ENCODE peak calls at places on chromosomes 11 and 22, in nine cellular contexts. R is A549, T is sigmoid colon, B is tibial nerve, D is right lobe of liver, H is stomach, X is endothelial cell of umbilical vein, V is Peyer's patch, W is adrenal gland. F is an unnamed sample.

GRCh38 chr11:117821431-117821830 is 3.1 kb downstream of the FXYD2 start:
- DNase-seq in H (no peak), X (no peak), T (peak; percentile 60), W (no peak), R (no peak), D (peak; percentile 50), V (peak; percentile 45), B (no peak), F (no peak)

GRCh38 chr11:78318321-78318720 is 99.3 kb downstream of the GAB2 start:
- DNase-seq in X (peak; percentile 80), V (no peak), B (no peak), W (no peak), T (no peak), R (no peak), H (no peak), D (no peak), F (no peak)

GRCh38 chr11:13966486-13966885 is 4.0 kb downstream of the SPON1 start:
- DNase-seq in W (no peak), T (no peak), D (no peak), R (no peak), V (no peak), H (no peak), B (no peak), X (no peak), F (no peak)

GRCh38 chr11:3166268-3167142 is 1.4 kb upstream of the OSBPL5 start:
- DNase-seq in W (no peak), V (peak; percentile 80), X (no peak), T (no peak), H (no peak), D (peak; percentile 43), R (no peak), B (peak; percentile 8), F (peak; percentile 36)

GRCh38 chr11:111349191-111349695 is 29.8 kb downstream of the POU2AF1 start:
- DNase-seq in H (no peak), R (no peak), V (no peak), W (no peak), B (no peak), D (no peak), T (no peak), X (no peak), F (no peak)

GRCh38 chr11:114171257-114172054 is 111.9 kb downstream of the ZBTB16 start:
- DNase-seq in R (no peak), T (peak; percentile 93), X (peak; percentile 65), V (peak; percentile 91), W (peak; percentile 99), B (peak; percentile 65), D (peak; percentile 95), H (peak; percentile 77), F (peak; percentile 79)

GRCh38 chr11:120867531-120867930 is 156.4 kb upstream of the TBCEL start:
- DNase-seq in R (no peak), X (no peak), W (no peak), H (no peak), V (no peak), D (no peak), B (no peak), T (no peak), F (no peak)

GRCh38 chr11:76918941-76919386 is 58.2 kb downstream of the ACER3 start:
- DNase-seq in V (no peak), W (no peak), R (peak; percentile 21), H (no peak), D (no peak), B (no peak), T (no peak), X (peak; percentile 73), F (peak; percentile 15)

GRCh38 chr11:126113515-126113957 is 50.9 kb upstream of the CDON start:
- DNase-seq in W (peak; percentile 84), H (peak; percentile 93), B (peak; percentile 71), D (peak; percentile 96), T (peak; percentile 97), V (peak; percentile 89), R (peak; percentile 66), X (peak; percentile 92), F (peak; percentile 90)

GRCh38 chr11:2328656-2329354 is 27.0 kb downstream of the TSPAN32 start:
- DNase-seq in X (no peak), R (no peak), W (no peak), D (no peak), B (no peak), H (no peak), T (no peak), V (no peak), F (no peak)

GRCh38 chr11:122670131-122670530 is 14.6 kb downstream of the UBASH3B start:
- DNase-seq in X (no peak), B (no peak), T (no peak), W (no peak), R (no peak), D (no peak), V (no peak), H (no peak), F (no peak)

GRCh38 chr11:115321602-115322289 is 182.5 kb downstream of the CADM1 start:
- DNase-seq in W (no peak), X (no peak), H (no peak), T (no peak), D (no peak), V (no peak), R (no peak), B (no peak), F (no peak)

GRCh38 chr11:1852885-1853284 is at the start of gene LSP1:
- DNase-seq in V (no peak), T (no peak), X (no peak), R (no peak), B (no peak), W (no peak), D (no peak), H (peak; percentile 57), F (peak; percentile 80)

GRCh38 chr11:2466869-2467694 is 22.3 kb downstream of the KCNQ1 start:
- DNase-seq in V (no peak), W (peak; percentile 19), X (no peak), R (no peak), D (no peak), T (peak; percentile 59), B (no peak), H (peak; percentile 33), F (no peak)

GRCh38 chr22:42436402-42436801 is 4.2 kb upstream of the NFAM1 start:
- DNase-seq in X (no peak), H (no peak), B (no peak), V (no peak), W (no peak), R (no peak), T (no peak), D (no peak), F (no peak)

GRCh38 chr11:118939948-118940598 is 14.3 kb upstream of the BCL9L start:
- DNase-seq in H (no peak), R (no peak), V (no peak), B (no peak), T (peak; percentile 67), D (no peak), W (no peak), X (no peak), F (no peak)

GRCh38 chr11:47233989-47234668 is 14.5 kb downstream of the ACP2 start:
- DNase-seq in D (no peak), H (no peak), R (peak; percentile 67), X (peak; percentile 29), T (no peak), V (no peak), W (no peak), B (no peak), F (peak; percentile 24)

GRCh38 chr11:66869471-66869870 is 12.6 kb downstream of the LRFN4 start:
- DNase-seq in R (no peak), W (no peak), T (no peak), V (no peak), D (no peak), B (no peak), X (no peak), H (no peak), F (no peak)

GRCh38 chr11:65156926-65157325 is 13.1 kb upstream of the SPDYC start:
- DNase-seq in R (no peak), V (no peak), B (no peak), T (no peak), X (no peak), W (no peak), D (peak; percentile 13), H (no peak), F (no peak)

GRCh38 chr11:116499396-116500001 is 273.3 kb downstream of the BUD13 start:
- DNase-seq in B (peak; percentile 53), X (peak; percentile 73), T (peak; percentile 91), D (peak; percentile 61), H (peak; percentile 76), W (peak; percentile 50), R (peak; percentile 27), V (peak; percentile 90), F (peak; percentile 86)

GRCh38 chr11:8352090-8352489 is 88.4 kb upstream of the LMO1 start:
- DNase-seq in H (no peak), R (no peak), X (no peak), W (no peak), V (no peak), D (no peak), T (no peak), B (no peak), F (no peak)

GRCh38 chr11:108115495-108116140 is 5.7 kb upstream of the ACAT1 start:
- DNase-seq in V (peak; percentile 72), D (peak; percentile 84), H (peak; percentile 91), T (peak; percentile 94), R (peak; percentile 24), B (peak; percentile 86), X (peak; percentile 93), W (peak; percentile 92), F (peak; percentile 73)

GRCh38 chr11:65417702-65418430 is 4.7 kb upstream of the NEAT1 start:
- DNase-seq in B (peak; percentile 42), X (peak; percentile 26), T (peak; percentile 92), H (peak; percentile 50), D (peak; percentile 74), R (no peak), W (peak; percentile 56), V (peak; percentile 62), F (peak; percentile 63)

GRCh38 chr22:23831781-23832180 is 7.0 kb downstream of the DERL3 start:
- DNase-seq in T (peak; percentile 39), W (no peak), V (no peak), R (no peak), H (no peak), X (no peak), B (no peak), D (peak; percentile 51), F (no peak)
- TF ChIP-seq POLR2A in T (no peak), W (no peak), V (no peak), R (no peak), H (no peak), X (no peak), B (no peak), D (no peak), F (no peak)

GRCh38 chr11:11537372-11537771 is 84.4 kb downstream of the GALNT18 start:
- DNase-seq in D (no peak), V (no peak), B (no peak), T (no peak), R (no peak), W (no peak), X (no peak), H (no peak), F (no peak)
- TF ChIP-seq POLR2A in D (no peak), V (no peak), B (no peak), T (no peak), R (no peak), W (no peak), X (no peak), H (no peak), F (no peak)

GRCh38 chr22:48299801-48300200 is 1527.9 kb downstream of the BRD1 start:
- DNase-seq in D (no peak), H (no peak), X (no peak), W (no peak), B (no peak), T (no peak), V (no peak), R (no peak), F (no peak)
- TF ChIP-seq POLR2A in D (no peak), H (no peak), X (no peak), W (no peak), B (no peak), T (no peak), V (no peak), R (no peak), F (no peak)

GRCh38 chr11:68659158-68659921 is 25.0 kb upstream of the GAL start:
- DNase-seq in X (peak; percentile 91), B (peak; percentile 75), V (no peak), W (peak; percentile 46), H (no peak), D (no peak), R (peak; percentile 55), T (peak; percentile 78), F (peak; percentile 14)
- TF ChIP-seq POLR2A in X (no peak), B (no peak), V (no peak), W (no peak), H (no peak), D (no peak), R (no peak), T (no peak), F (no peak)